ENCODE peak calls at places on chromosomes 11 and 22, in nine cellular contexts. T is fibroblast of lung, G is IMR-90, K is iPS DF 6.9, J is colonic mucosa, L is A549, I is suprapubic skin, O is heart left ventricle, W is ovary. C is an unnamed sample. For H3K4me1, the result is how much of the 10 kb centered on the place peaks cover.

GRCh38 chr11:74091549-74091948 is 79.3 kb downstream of the C2CD3 start:
- DNase-seq in T (no peak), G (no peak), K (no peak), J (no peak), L (no peak), I (no peak), O (no peak), W (no peak), C (no peak)

GRCh38 chr22:46828323-46829139 is 66.1 kb downstream of the TBC1D22A start:
- DNase-seq in T (no peak), G (no peak), K (no peak), J (no peak), L (no peak), I (no peak), O (no peak), W (no peak), C (no peak)

GRCh38 chr11:62737196-62737595 is 8.9 kb downstream of the TTC9C start:
- DNase-seq in T (no peak), G (no peak), K (no peak), J (no peak), L (no peak), I (no peak), O (no peak), W (no peak), C (no peak)

GRCh38 chr11:69010964-69011623 is 2.0 kb downstream of the MRGPRF start:
- DNase-seq in T (peak), G (peak), K (no peak), J (peak), L (no peak), I (peak), O (peak), W (peak), C (peak)

GRCh38 chr11:46680164-46680760 is 20.2 kb downstream of the ARHGAP1 start:
- DNase-seq in T (no peak), G (no peak), K (no peak), J (no peak), L (no peak), I (no peak), O (no peak), W (no peak), C (no peak)

GRCh38 chr11:129242855-129243254 is 50.7 kb upstream of the ARHGAP32 start:
- DNase-seq in T (no peak), G (no peak), K (no peak), J (no peak), L (no peak), I (no peak), O (no peak), W (no peak), C (no peak)

GRCh38 chr11:36306888-36307287 is 10.8 kb downstream of the PRR5L start:
- DNase-seq in T (peak), G (no peak), K (no peak), J (no peak), L (no peak), I (no peak), O (no peak), W (no peak), C (peak)

GRCh38 chr11:5488798-5489399 is 414 bp downstream of the OR52D1 start:
- DNase-seq in T (no peak), G (no peak), K (no peak), J (no peak), L (no peak), I (no peak), O (no peak), W (no peak), C (no peak)

GRCh38 chr11:113201055-113201818 is 113.1 kb upstream of the TTC12 start:
- DNase-seq in T (no peak), G (no peak), K (no peak), J (no peak), L (no peak), I (no peak), O (no peak), W (no peak), C (no peak)

GRCh38 chr11:29328961-29329441 is 687.8 kb downstream of the KCNA4 start:
- DNase-seq in T (peak), G (peak), K (no peak), J (no peak), L (peak), I (no peak), O (no peak), W (no peak), C (peak)

GRCh38 chr11:79040348-79040747 is 400.5 kb downstream of the TENM4 start:
- DNase-seq in T (peak), G (peak), K (no peak), J (no peak), L (no peak), I (no peak), O (no peak), W (no peak), C (no peak)

GRCh38 chr11:119371778-119372182 is 9.7 kb downstream of the USP2 start:
- DNase-seq in T (no peak), G (no peak), K (no peak), J (no peak), L (no peak), I (no peak), O (peak), W (no peak), C (no peak)

GRCh38 chr11:119673389-119674336 is 55.3 kb downstream of the NECTIN1 start:
- DNase-seq in T (no peak), G (no peak), K (no peak), J (peak), L (no peak), I (no peak), O (no peak), W (no peak), C (no peak)

GRCh38 chr11:8793114-8793777 is 110.7 kb downstream of the RPL27A start:
- DNase-seq in T (peak), G (peak), K (no peak), J (no peak), L (no peak), I (no peak), O (no peak), W (no peak), C (no peak)

GRCh38 chr11:57751676-57752253 is at the start of gene BTBD18:
- DNase-seq in T (peak), G (peak), K (no peak), J (peak), L (peak), I (no peak), O (peak), W (no peak), C (no peak)

GRCh38 chr11:134639586-134640330 is 227.7 kb upstream of the B3GAT1 start:
- DNase-seq in T (no peak), G (no peak), K (no peak), J (peak), L (no peak), I (no peak), O (no peak), W (no peak), C (no peak)

GRCh38 chr11:67392182-67392715 is 463 bp downstream of the RAD9A start:
- DNase-seq in T (no peak), G (no peak), K (no peak), J (no peak), L (no peak), I (no peak), O (no peak), W (no peak), C (no peak)

GRCh38 chr11:4610258-4610935 is 2.4 kb upstream of the TRIM68 start:
- DNase-seq in T (peak), G (peak), K (no peak), J (no peak), L (no peak), I (no peak), O (no peak), W (no peak), C (no peak)

GRCh38 chr11:14093065-14093464 is 130.5 kb downstream of the SPON1 start:
- DNase-seq in T (no peak), G (no peak), K (no peak), J (no peak), L (no peak), I (no peak), O (no peak), W (no peak), C (no peak)

GRCh38 chr11:4430060-4430459 is 19.0 kb upstream of the OR52K2 start:
- DNase-seq in T (no peak), G (no peak), K (no peak), J (no peak), L (no peak), I (no peak), O (no peak), W (no peak), C (no peak)

GRCh38 chr22:26800858-26801257 is 143.5 kb downstream of the MIAT start:
- DNase-seq in T (peak), G (peak), K (peak), J (no peak), L (no peak), I (no peak), O (no peak), W (no peak), C (no peak)

GRCh38 chr11:57073121-57073520 is 84.4 kb downstream of the OR5AK2 start:
- DNase-seq in T (peak), G (peak), K (no peak), J (no peak), L (no peak), I (no peak), O (no peak), W (no peak), C (no peak)

GRCh38 chr11:71282581-71283351 is 30.4 kb upstream of the SHANK2 start:
- DNase-seq in T (no peak), G (no peak), K (no peak), J (peak), L (no peak), I (no peak), O (no peak), W (no peak), C (no peak)

GRCh38 chr22:48370508-48371325 is 1457.0 kb downstream of the BRD1 start:
- DNase-seq in T (no peak), G (no peak), K (no peak), J (no peak), L (peak), I (no peak), O (no peak), W (no peak), C (no peak)

GRCh38 chr22:46072030-46072881 is 78.1 kb upstream of the PPARA start:
- DNase-seq in T (no peak), G (peak), K (no peak), J (peak), L (no peak), I (peak), O (peak), W (peak), C (peak)

GRCh38 chr11:45392621-45393183 is 106.6 kb upstream of the SYT13 start:
- DNase-seq in T (no peak), G (no peak), K (no peak), J (no peak), L (no peak), I (no peak), O (no peak), W (no peak), C (no peak)

GRCh38 chr11:75495749-75496641 is 29.7 kb downstream of the GDPD5 start:
- DNase-seq in T (no peak), G (no peak), K (no peak), J (no peak), L (no peak), I (no peak), O (no peak), W (no peak), C (no peak)

GRCh38 chr11:70153133-70153727 is 49.9 kb upstream of the FADD start:
- DNase-seq in T (no peak), G (no peak), K (no peak), J (no peak), L (no peak), I (no peak), O (no peak), W (no peak), C (no peak)

GRCh38 chr11:27282141-27282590 is 80.8 kb downstream of the CCDC34 start:
- DNase-seq in T (peak), G (peak), K (no peak), J (no peak), L (no peak), I (no peak), O (peak), W (peak), C (no peak)

GRCh38 chr11:15705886-15706285 is 591.2 kb downstream of the INSC start:
- DNase-seq in T (peak), G (peak), K (no peak), J (no peak), L (no peak), I (no peak), O (no peak), W (no peak), C (no peak)

GRCh38 chr11:130203766-130204702 is 44.5 kb downstream of the ST14 start:
- DNase-seq in T (no peak), G (no peak), K (no peak), J (no peak), L (no peak), I (peak), O (no peak), W (no peak), C (no peak)

DNA sequence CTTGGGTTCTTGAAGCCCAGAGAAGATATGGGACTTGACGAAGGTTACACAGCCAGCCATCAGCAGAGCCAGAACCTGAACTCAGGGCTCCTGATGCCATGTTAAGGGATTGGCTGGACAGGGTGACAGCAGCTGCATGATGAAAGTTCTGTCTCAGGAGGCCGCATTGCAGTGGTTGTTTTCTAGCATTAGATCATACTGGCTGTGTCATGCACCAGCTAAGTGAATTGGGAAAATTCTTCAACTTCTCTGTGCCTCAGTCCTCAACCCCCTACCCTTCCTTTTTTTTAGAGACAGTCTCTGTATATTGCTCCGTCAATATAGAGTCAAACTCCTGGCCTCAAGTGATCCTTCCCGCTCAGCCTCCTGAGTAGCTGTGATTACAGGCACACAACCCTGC is 5.4 kb upstream of the LTBP3 start:
- DNase-seq in T (no peak), G (peak), K (no peak), J (no peak), L (no peak), I (no peak), O (no peak), W (no peak), C (no peak)
- H3K4me1 ChIP-seq in T (under half), G (under half), K (under half), J (under half), L (under half), I (under half), O (under half), W (under half), C (under half)

GRCh38 chr11:61007971-61008896 is 36.8 kb downstream of the CD6 start:
- DNase-seq in T (no peak), G (no peak), K (peak), J (peak), L (peak), I (no peak), O (no peak), W (no peak), C (no peak)

GRCh38 chr11:61010466-61011238 is 39.2 kb downstream of the CD6 start:
- DNase-seq in T (no peak), G (no peak), K (no peak), J (no peak), L (no peak), I (no peak), O (no peak), W (no peak), C (no peak)

GRCh38 chr11:61008971-61009370 is 37.5 kb downstream of the CD6 start:
- DNase-seq in T (no peak), G (no peak), K (no peak), J (no peak), L (no peak), I (no peak), O (no peak), W (no peak), C (no peak)

GRCh38 chr11:61011239-61011870 is 39.9 kb downstream of the CD6 start:
- DNase-seq in T (no peak), G (no peak), K (no peak), J (no peak), L (no peak), I (no peak), O (no peak), W (peak), C (no peak)

DNA sequence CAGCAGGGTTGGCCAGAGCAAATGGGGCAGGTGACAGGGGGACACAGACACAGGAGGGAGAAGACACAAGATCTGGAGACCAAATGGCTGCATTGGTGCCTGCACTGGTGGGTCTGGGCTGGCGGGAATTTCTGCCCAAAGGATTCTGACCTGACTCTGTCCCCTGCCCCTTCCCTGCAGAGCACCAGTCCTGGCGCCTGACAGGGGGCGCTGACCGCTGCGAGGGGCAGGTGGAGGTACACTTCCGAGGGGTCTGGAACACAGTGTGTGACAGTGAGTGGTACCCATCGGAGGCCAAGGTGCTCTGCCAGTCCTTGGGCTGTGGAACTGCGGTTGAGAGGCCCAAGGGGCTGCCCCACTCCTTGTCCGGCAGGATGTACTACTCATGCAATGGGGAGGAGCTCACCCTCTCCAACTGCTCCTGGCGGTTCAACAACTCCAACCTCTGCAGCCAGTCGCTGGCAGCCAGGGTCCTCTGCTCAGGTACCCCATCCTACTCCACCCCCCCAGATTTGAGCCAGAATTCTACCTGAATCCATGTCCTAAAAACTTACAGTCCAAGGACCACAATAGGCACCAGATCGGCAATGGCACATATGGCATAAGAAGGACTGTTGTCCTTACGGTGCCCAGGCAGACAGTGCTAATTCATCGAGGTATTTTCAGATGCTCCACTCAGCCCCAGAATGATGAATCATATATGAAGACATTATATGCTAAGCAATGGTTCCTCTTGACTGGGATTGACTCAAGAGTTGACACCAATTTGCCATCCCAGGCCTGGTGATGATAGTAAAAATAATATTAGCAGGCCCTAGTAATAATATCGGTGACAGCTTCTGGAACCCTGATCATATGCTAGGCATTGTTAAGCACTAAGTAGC is 38.2 kb downstream of the CD6 start:
- DNase-seq in T (no peak), G (no peak), K (no peak), J (no peak), L (no peak), I (no peak), O (no peak), W (no peak), C (no peak)
- H3K4me1 ChIP-seq in T (under half), G (under half), K (under half), J (under half), L (under half), I (under half), O (under half), W (under half), C (under half)

GRCh38 chr11:12046636-12047236 is 38.3 kb upstream of the DKK3 start:
- DNase-seq in T (no peak), G (no peak), K (no peak), J (no peak), L (no peak), I (no peak), O (no peak), W (no peak), C (no peak)
- H3K4me1 ChIP-seq in T (under half), G (under half), K (under half), J (under half), L (half or more), I (half or more), O (under half), W (under half), C (under half)

GRCh38 chr11:97140885-97141494 is 751.2 kb downstream of the JRKL start:
- DNase-seq in T (peak), G (no peak), K (peak), J (no peak), L (no peak), I (no peak), O (no peak), W (no peak), C (peak)

DNA sequence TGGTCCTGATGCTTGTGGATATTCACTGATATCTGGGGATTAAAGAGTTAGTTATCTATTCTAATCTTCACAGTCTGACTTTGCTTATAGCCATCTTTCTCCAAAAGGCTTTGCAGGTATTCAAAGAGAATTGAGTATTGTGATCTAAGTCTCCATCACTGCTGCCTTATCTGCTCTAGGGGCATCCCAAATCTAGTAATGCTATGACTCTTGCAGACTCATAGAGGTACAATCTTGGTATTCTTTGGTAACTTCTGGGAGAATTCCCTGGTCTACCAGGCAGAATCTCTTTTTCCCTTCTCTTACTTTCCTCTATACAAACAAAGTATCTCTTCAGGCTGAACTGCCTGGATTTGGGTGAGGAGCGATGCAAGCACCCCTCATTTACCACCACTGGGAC is 746.3 kb downstream of the JRKL start:
- DNase-seq in T (no peak), G (no peak), K (no peak), J (no peak), L (no peak), I (no peak), O (no peak), W (no peak), C (no peak)
- H3K4me1 ChIP-seq in T (under half), G (under half), K (under half), J (under half), L (under half), I (under half), O (under half), W (under half), C (under half)

GRCh38 chr22:36378080-36378788 is 9.5 kb downstream of the MYH9 start:
- DNase-seq in T (no peak), G (no peak), K (no peak), J (no peak), L (no peak), I (no peak), O (no peak), W (no peak), C (no peak)

GRCh38 chr22:36375071-36375980 is 12.4 kb downstream of the MYH9 start:
- DNase-seq in T (no peak), G (peak), K (no peak), J (no peak), L (no peak), I (no peak), O (no peak), W (no peak), C (no peak)

GRCh38 chr22:36377022-36377631 is 10.6 kb downstream of the MYH9 start:
- DNase-seq in T (no peak), G (no peak), K (no peak), J (no peak), L (no peak), I (no peak), O (no peak), W (no peak), C (no peak)

GRCh38 chr22:36374603-36375024 is 13.2 kb downstream of the MYH9 start:
- DNase-seq in T (no peak), G (peak), K (no peak), J (no peak), L (no peak), I (no peak), O (peak), W (no peak), C (no peak)

GRCh38 chr22:36376265-36376664 is 11.5 kb downstream of the MYH9 start:
- DNase-seq in T (no peak), G (no peak), K (no peak), J (no peak), L (no peak), I (no peak), O (no peak), W (no peak), C (no peak)
- H3K4me1 ChIP-seq in T (under half), G (under half), K (under half), J (under half), L (half or more), I (half or more), O (half or more), W (under half), C (under half)

GRCh38 chr11:110295487-110296225 is 758 bp downstream of the RDX start:
- DNase-seq in T (peak), G (peak), K (no peak), J (peak), L (no peak), I (peak), O (peak), W (peak), C (peak)
- H3K4me1 ChIP-seq in T (under half), G (under half), K (under half), J (under half), L (under half), I (under half), O (under half), W (under half), C (under half)

GRCh38 chr11:85316967-85317366 is 310.2 kb downstream of the DLG2 start:
- DNase-seq in T (no peak), G (no peak), K (no peak), J (no peak), L (no peak), I (no peak), O (no peak), W (no peak), C (no peak)

GRCh38 chr11:85310479-85310878 is 316.7 kb downstream of the DLG2 start:
- DNase-seq in T (no peak), G (no peak), K (no peak), J (no peak), L (no peak), I (no peak), O (no peak), W (no peak), C (no peak)

GRCh38 chr11:85318573-85318972 is 308.6 kb downstream of the DLG2 start:
- DNase-seq in T (no peak), G (no peak), K (no peak), J (no peak), L (no peak), I (no peak), O (no peak), W (no peak), C (no peak)

GRCh38 chr11:85313741-85314140 is 313.4 kb downstream of the DLG2 start:
- DNase-seq in T (no peak), G (no peak), K (no peak), J (no peak), L (no peak), I (no peak), O (no peak), W (no peak), C (no peak)
- H3K4me1 ChIP-seq in T (under half), G (under half), K (under half), J (under half), L (under half), I (under half), O (under half), W (under half), C (under half)

C was measured in HAP-1.